ENCODE peak calls at places on chromosome 22, in ten cellular contexts. O is GM03348; G is NCI-H1092; J is skeletal muscle cell; B is T1000; L is anterior cingulate cortex; X is astrocyte of the cerebellum; Y is stimulated activated naive B cell treated with anti-CD40 and anti-IgM and Interleukin-4, amounts not matched to agents 10 μg/mL and 1 μg/mL and 100 μg/mL, for 72 hours; D is GM04503; S is iris pigment epithelial cell. K is an unnamed sample.

GRCh38 chr22:37740455-37741311 is 43.8 kb downstream of the TRIOBP start:
- DNase-seq in O (no peak), G (no peak), J (no peak), B (no peak), L (no peak), X (no peak), Y (no peak), D (no peak), S (no peak), K (no peak)

GRCh38 chr22:20131856-20132685 is 467 bp downstream of the ZDHHC8 start:
- DNase-seq in O (peak; percentile 65), G (no peak), J (no peak), B (no peak), L (no peak), X (no peak), Y (no peak), D (no peak), S (no peak), K (no peak)

GRCh38 chr22:46761539-46762237 is 762 bp upstream of the TBC1D22A start:
- DNase-seq in O (no peak), G (no peak), J (no peak), B (no peak), L (no peak), X (no peak), Y (no peak), D (no peak), S (no peak), K (no peak)

GRCh38 chr22:48832592-48832991 is 995.1 kb downstream of the BRD1 start:
- DNase-seq in O (no peak), G (no peak), J (no peak), B (no peak), L (no peak), X (no peak), Y (peak; percentile 17), D (no peak), S (no peak), K (no peak)

GRCh38 chr22:36595968-36596367 is 67.0 kb upstream of the EIF3D start:
- DNase-seq in O (no peak), G (no peak), J (no peak), B (no peak), L (no peak), X (no peak), Y (no peak), D (no peak), S (no peak), K (no peak)

GRCh38 chr22:26587991-26588613 is 1.8 kb downstream of the TPST2 start:
- DNase-seq in O (no peak), G (no peak), J (no peak), B (no peak), L (no peak), X (no peak), Y (no peak), D (no peak), S (no peak), K (no peak)

GRCh38 chr22:22703715-22704114 is 59.3 kb downstream of the GGTLC2 start:
- DNase-seq in O (no peak), G (no peak), J (peak; percentile 92), B (no peak), L (no peak), X (no peak), Y (no peak), D (no peak), S (peak; percentile 89), K (peak; percentile 7)

GRCh38 chr22:43101306-43101705 is 9.2 kb upstream of the BIK start:
- DNase-seq in O (no peak), G (no peak), J (no peak), B (no peak), L (no peak), X (no peak), Y (no peak), D (no peak), S (no peak), K (no peak)

GRCh38 chr22:35617137-35617755 is at the start of gene MB:
- DNase-seq in O (no peak), G (no peak), J (no peak), B (no peak), L (no peak), X (no peak), Y (no peak), D (no peak), S (no peak), K (no peak)

K was measured in M059J.